ENCODE peak calls at places on chromosomes 7 and 10, in ten cellular contexts. L is HCT116, P is adrenal gland, D is coronary artery, F is H1, Q is upper lobe of left lung, U is H9, I is heart right ventricle, S is suprapubic skin, Y is right atrium auricular region. G is an unnamed sample.

GRCh38 chr7:107119376-107120100 is 49.3 kb upstream of the HBP1 start:
- DNase-seq in L (no peak), P (no peak), D (no peak), F (no peak), Q (no peak), U (no peak), I (no peak), S (no peak), Y (no peak), G (no peak)

GRCh38 chr10:26365681-26366327 is 72.3 kb upstream of the APBB1IP start:
- DNase-seq in L (no peak), P (no peak), D (no peak), F (no peak), Q (no peak), U (no peak), I (no peak), S (no peak), Y (no peak), G (no peak)

GRCh38 chr7:65287023-65287422 is 86.6 kb upstream of the ZNF92 start:
- DNase-seq in L (no peak), P (no peak), D (no peak), F (no peak), Q (no peak), U (no peak), I (no peak), S (no peak), Y (no peak), G (no peak)

GRCh38 chr10:113362645-113363091 is 190.2 kb upstream of the HABP2 start:
- DNase-seq in L (no peak), P (no peak), D (no peak), F (no peak), Q (no peak), U (no peak), I (no peak), S (no peak), Y (peak; percentile 80), G (no peak)

GRCh38 chr10:32237644-32238345 is 109.2 kb downstream of the EPC1 start:
- DNase-seq in L (no peak), P (no peak), D (no peak), F (no peak), Q (no peak), U (no peak), I (no peak), S (no peak), Y (no peak), G (no peak)

GRCh38 chr7:151199196-151199874 is 11.0 kb downstream of the H2BK1 start:
- DNase-seq in L (no peak), P (no peak), D (no peak), F (no peak), Q (peak; percentile 83), U (peak; percentile 62), I (no peak), S (no peak), Y (no peak), G (peak; percentile 24)

GRCh38 chr7:9192969-9193368 is 759.6 kb downstream of the NXPH1 start:
- DNase-seq in L (peak; percentile 1), P (no peak), D (no peak), F (no peak), Q (no peak), U (no peak), I (no peak), S (no peak), Y (no peak), G (no peak)

GRCh38 chr10:32943854-32944661 is 14.0 kb downstream of the ITGB1 start:
- DNase-seq in L (no peak), P (no peak), D (no peak), F (no peak), Q (peak; percentile 85), U (peak; percentile 65), I (no peak), S (no peak), Y (no peak), G (no peak)

GRCh38 chr10:21315321-21316220 is 209.9 kb downstream of the SKIDA1 start:
- DNase-seq in L (no peak), P (peak; percentile 87), D (peak; percentile 85), F (no peak), Q (no peak), U (peak; percentile 78), I (peak; percentile 89), S (peak; percentile 82), Y (peak; percentile 85), G (peak; percentile 94)

GRCh38 chr7:130956417-130957139 is 222.6 kb upstream of the KLF14 start:
- DNase-seq in L (no peak), P (no peak), D (no peak), F (no peak), Q (no peak), U (no peak), I (no peak), S (no peak), Y (no peak), G (no peak)

GRCh38 chr7:6631605-6632004 is 5.5 kb upstream of the ZNF316 start:
- DNase-seq in L (no peak), P (no peak), D (no peak), F (no peak), Q (no peak), U (no peak), I (no peak), S (no peak), Y (no peak), G (no peak)

GRCh38 chr7:47497367-47498096 is 84.4 kb downstream of the TNS3 start:
- DNase-seq in L (no peak), P (no peak), D (no peak), F (no peak), Q (no peak), U (no peak), I (no peak), S (no peak), Y (no peak), G (no peak)
- H3K27ac ChIP-seq in L (no peak overlapping the region), P (peak overlapping the region; percentile 61), D (peak overlapping the region; percentile 11), F (no peak overlapping the region), Q (peak overlapping the region; percentile 73), U (no peak overlapping the region), I (no peak overlapping the region), S (no peak overlapping the region), Y (peak overlapping the region; percentile 5), G (no peak overlapping the region)

GRCh38 chr7:36775061-36775631 is 50.9 kb upstream of the AOAH start:
- DNase-seq in L (no peak), P (no peak), D (no peak), F (no peak), Q (no peak), U (no peak), I (no peak), S (no peak), Y (no peak), G (no peak)

GRCh38 chr7:36777062-36777461 is 52.8 kb upstream of the AOAH start:
- DNase-seq in L (no peak), P (no peak), D (no peak), F (no peak), Q (no peak), U (no peak), I (no peak), S (no peak), Y (no peak), G (no peak)

GRCh38 chr7:36775673-36776072 is 51.4 kb upstream of the AOAH start:
- DNase-seq in L (no peak), P (no peak), D (no peak), F (no peak), Q (no peak), U (no peak), I (no peak), S (no peak), Y (no peak), G (no peak)

GRCh38 chr7:36781011-36781738 is 56.9 kb upstream of the AOAH start:
- DNase-seq in L (no peak), P (no peak), D (no peak), F (no peak), Q (no peak), U (no peak), I (no peak), S (no peak), Y (no peak), G (no peak)

GRCh38 chr7:36777855-36778254 is 53.6 kb upstream of the AOAH start:
- DNase-seq in L (no peak), P (no peak), D (no peak), F (no peak), Q (no peak), U (no peak), I (no peak), S (no peak), Y (no peak), G (no peak)
- H3K27ac ChIP-seq in L (no peak overlapping the region), P (no peak overlapping the region), D (no peak overlapping the region), F (no peak overlapping the region), Q (no peak overlapping the region), U (no peak overlapping the region), I (no peak overlapping the region), S (no peak overlapping the region), Y (no peak overlapping the region), G (no peak overlapping the region)

GRCh38 chr7:120876922-120877321 is 19.0 kb upstream of the TSPAN12 start:
- DNase-seq in L (no peak), P (no peak), D (no peak), F (no peak), Q (no peak), U (no peak), I (no peak), S (no peak), Y (no peak), G (no peak)

GRCh38 chr7:120869700-120870099 is 11.8 kb upstream of the TSPAN12 start:
- DNase-seq in L (no peak), P (no peak), D (no peak), F (no peak), Q (no peak), U (no peak), I (no peak), S (no peak), Y (no peak), G (no peak)

GRCh38 chr7:120874016-120874415 is 16.1 kb upstream of the TSPAN12 start:
- DNase-seq in L (no peak), P (no peak), D (no peak), F (no peak), Q (no peak), U (no peak), I (no peak), S (no peak), Y (no peak), G (no peak)

GRCh38 chr7:120874722-120875121 is 16.8 kb upstream of the TSPAN12 start:
- DNase-seq in L (no peak), P (no peak), D (no peak), F (no peak), Q (no peak), U (no peak), I (no peak), S (no peak), Y (no peak), G (no peak)

DNA sequence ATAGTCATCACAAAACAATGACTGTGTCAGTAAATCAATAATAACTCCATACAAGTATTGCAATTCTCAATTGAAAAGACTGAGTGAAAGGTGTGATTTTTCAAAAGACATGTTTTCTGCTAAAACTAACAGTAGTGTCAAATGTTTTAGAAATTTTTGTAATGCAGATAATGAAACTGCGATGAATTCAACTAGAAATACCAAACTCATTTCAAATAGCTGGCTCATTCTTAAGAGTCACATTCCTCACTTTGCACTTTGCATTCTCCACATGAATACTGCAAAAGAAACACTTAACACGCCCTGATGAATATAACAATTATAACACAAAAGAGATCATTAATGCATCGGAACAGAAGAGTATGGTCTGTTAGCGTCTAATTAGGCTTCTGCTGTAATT is 15.4 kb upstream of the TSPAN12 start:
- DNase-seq in L (no peak), P (no peak), D (no peak), F (no peak), Q (no peak), U (no peak), I (no peak), S (no peak), Y (no peak), G (no peak)
- H3K27ac ChIP-seq in L (no peak overlapping the region), P (no peak overlapping the region), D (no peak overlapping the region), F (no peak overlapping the region), Q (no peak overlapping the region), U (no peak overlapping the region), I (no peak overlapping the region), S (no peak overlapping the region), Y (no peak overlapping the region), G (no peak overlapping the region)

GRCh38 chr10:125026974-125027735 is 85.2 kb downstream of the ZRANB1 start:
- DNase-seq in L (no peak), P (no peak), D (no peak), F (no peak), Q (no peak), U (no peak), I (no peak), S (no peak), Y (no peak), G (no peak)
- H3K27ac ChIP-seq in L (no peak overlapping the region), P (no peak overlapping the region), D (no peak overlapping the region), F (no peak overlapping the region), Q (no peak overlapping the region), U (no peak overlapping the region), I (peak overlapping the region; percentile 51), S (no peak overlapping the region), Y (peak overlapping the region; percentile 66), G (peak overlapping the region; percentile 44)